ENCODE peak calls at places on chromosomes 16 and 17, in nine cellular contexts. R is BE2C; Q is endodermal cell; U is AG20443; S is NCI-H82; M is activated CD4-positive, alpha-beta memory T cell treated with anti-CD3 and anti-CD28 coated beads for 36 hours; H is HCT116; Y is activated naive CD4-positive, alpha-beta T cell treated with Interleukin-2 at 50 U/mL for 16 hours; V is stimulated activated CD8-positive, alpha-beta memory T cell treated with anti-CD3 and anti-CD28 coated beads, Interleukin-4, amount 100 ng/mL, for 4 hours. G is an unnamed sample.

GRCh38 chr17:2222901-2223616 is 80.5 kb downstream of the SMG6 start:
- DNase-seq in S (peak), V (peak), U (peak), Y (peak), R (no peak), Q (no peak), M (peak), H (no peak), G (no peak)

GRCh38 chr17:65447823-65448222 is 113.6 kb downstream of the AXIN2 start:
- DNase-seq in U (no peak), V (no peak), M (no peak), Q (no peak), Y (no peak), R (no peak), S (no peak), H (no peak), G (no peak)

GRCh38 chr16:19660432-19660831 is 57.6 kb downstream of the KNOP1 start:
- DNase-seq in V (no peak), Q (no peak), Y (no peak), H (no peak), M (no peak), U (no peak), S (no peak), R (no peak), G (no peak)

GRCh38 chr17:50946223-50946890 is 80.2 kb upstream of the TOB1 start:
- DNase-seq in Q (peak), M (no peak), V (no peak), H (no peak), R (no peak), S (no peak), U (no peak), Y (peak), G (no peak)

GRCh38 chr17:64081802-64082799 is 47.8 kb downstream of the ERN1 start:
- DNase-seq in M (peak), R (peak), Y (peak), S (peak), U (peak), V (no peak), Q (no peak), H (peak), G (peak)

GRCh38 chr17:17109896-17110295 is 67.6 kb downstream of the MPRIP start:
- DNase-seq in R (no peak), M (peak), S (no peak), V (no peak), Y (peak), U (no peak), Q (no peak), H (no peak), G (peak)

GRCh38 chr16:82061861-82062525 is 26.9 kb downstream of the HSD17B2 start:
- DNase-seq in V (no peak), U (peak), R (no peak), M (no peak), S (peak), Y (no peak), H (peak), Q (no peak), G (no peak)

GRCh38 chr17:51050291-51051033 is 70.2 kb downstream of the SPAG9 start:
- DNase-seq in U (no peak), S (no peak), M (no peak), Y (no peak), H (no peak), R (no peak), V (no peak), Q (no peak), G (no peak)

GRCh38 chr17:47694818-47695663 is 1.1 kb downstream of the TBKBP1 start:
- DNase-seq in V (no peak), U (peak), S (peak), H (no peak), Q (peak), Y (peak), R (no peak), M (peak), G (no peak)

GRCh38 chr17:17577373-17577772 is 14.1 kb downstream of the PEMT start:
- DNase-seq in S (no peak), Q (no peak), U (no peak), V (no peak), H (no peak), R (no peak), M (no peak), Y (no peak), G (no peak)

G was measured in LoVo.